ENCODE peak calls at places on chromosomes 11 and 22, in four cellular contexts. One of them, this sample, is unnamed.

GRCh38 chr11:125449586-125449985 is 46.5 kb downstream of the FEZ1 start:
- DNase-seq in mesenchymal stem cell: no peak
- DNase-seq in H9: no peak
- DNase-seq in H1: no peak
- DNase-seq in this sample: no peak

GRCh38 chr11:11468919-11469318 is 115.9 kb upstream of the CSNK2A3 start:
- DNase-seq in H9: no peak
- DNase-seq in H1: no peak
- DNase-seq in mesenchymal stem cell: peak; percentile 12
- DNase-seq in this sample: no peak

GRCh38 chr11:28674432-28675076 is 566.4 kb downstream of the METTL15 start:
- DNase-seq in mesenchymal stem cell: peak; percentile 65
- DNase-seq in H9: peak; percentile 51
- DNase-seq in H1: peak; percentile 10
- DNase-seq in this sample: peak; percentile 12

GRCh38 chr11:35919244-35919643 is 24.6 kb upstream of the LDLRAD3 start:
- DNase-seq in H9: no peak
- DNase-seq in H1: no peak
- DNase-seq in mesenchymal stem cell: no peak
- DNase-seq in this sample: peak; percentile 44

GRCh38 chr22:44190381-44190976 is 9.8 kb downstream of the PARVG start:
- DNase-seq in H9: no peak
- DNase-seq in mesenchymal stem cell: no peak
- DNase-seq in H1: no peak
- DNase-seq in this sample: no peak

GRCh38 chr11:6067502-6067901 is 36.9 kb upstream of the OR56A1 start:
- DNase-seq in mesenchymal stem cell: no peak
- DNase-seq in H9: no peak
- DNase-seq in H1: no peak
- DNase-seq in this sample: no peak

GRCh38 chr11:129115652-129116585 is 76.2 kb downstream of the ARHGAP32 start:
- DNase-seq in H1: no peak
- DNase-seq in mesenchymal stem cell: peak; percentile 85
- DNase-seq in H9: no peak
- DNase-seq in this sample: no peak

GRCh38 chr11:66272600-66272999 is 4.2 kb downstream of the RAB1B start:
- DNase-seq in H1: no peak
- DNase-seq in H9: no peak
- DNase-seq in mesenchymal stem cell: no peak
- DNase-seq in this sample: no peak

GRCh38 chr11:44024977-44025376 is 22.8 kb upstream of the ACCSL start:
- DNase-seq in H1: no peak
- DNase-seq in mesenchymal stem cell: no peak
- DNase-seq in H9: no peak
- DNase-seq in this sample: no peak

GRCh38 chr11:134275534-134276395 is at the start of gene GLB1L3:
- DNase-seq in H9: peak; percentile 53
- DNase-seq in H1: no peak
- DNase-seq in mesenchymal stem cell: peak; percentile 31
- DNase-seq in this sample: no peak

GRCh38 chr11:56988614-56989013 is at the start of gene OR5AK2:
- DNase-seq in H9: no peak
- DNase-seq in H1: no peak
- DNase-seq in mesenchymal stem cell: no peak
- DNase-seq in this sample: no peak

GRCh38 chr11:66880484-66881211 is 23.8 kb downstream of the LRFN4 start:
- DNase-seq in H1: no peak
- DNase-seq in H9: peak; percentile 62
- DNase-seq in mesenchymal stem cell: no peak
- DNase-seq in this sample: no peak

GRCh38 chr22:45720875-45721378 is 49.3 kb downstream of the ATXN10 start:
- DNase-seq in H9: no peak
- DNase-seq in mesenchymal stem cell: no peak
- DNase-seq in H1: no peak
- DNase-seq in this sample: no peak

GRCh38 chr11:94330789-94331188 is 26.4 kb downstream of the IZUMO1R start:
- DNase-seq in H9: no peak
- DNase-seq in mesenchymal stem cell: no peak
- DNase-seq in H1: no peak
- DNase-seq in this sample: no peak

GRCh38 chr22:46290121-46290842 is 6.4 kb upstream of the GTSE1 start:
- DNase-seq in H9: no peak
- DNase-seq in H1: no peak
- DNase-seq in mesenchymal stem cell: no peak
- DNase-seq in this sample: no peak

GRCh38 chr11:77207618-77208313 is 79.7 kb downstream of the MYO7A start:
- DNase-seq in H1: no peak
- DNase-seq in H9: no peak
- DNase-seq in mesenchymal stem cell: no peak
- DNase-seq in this sample: no peak

GRCh38 chr11:2771758-2772466 is 72.1 kb upstream of the KCNQ1OT1 start:
- DNase-seq in H1: no peak
- DNase-seq in H9: peak; percentile 20
- DNase-seq in mesenchymal stem cell: no peak
- DNase-seq in this sample: no peak

GRCh38 chr11:134339756-134340155 is 8.0 kb downstream of the GLB1L2 start:
- DNase-seq in H9: no peak
- DNase-seq in H1: no peak
- DNase-seq in mesenchymal stem cell: no peak
- DNase-seq in this sample: no peak

GRCh38 chr11:69518081-69518950 is 36.9 kb downstream of the LINC01488 start:
- DNase-seq in mesenchymal stem cell: no peak
- DNase-seq in H9: no peak
- DNase-seq in H1: no peak
- DNase-seq in this sample: no peak

GRCh38 chr11:925496-926301 is at the start of gene AP2A2:
- DNase-seq in H1: peak; percentile 43
- DNase-seq in mesenchymal stem cell: peak; percentile 86
- DNase-seq in H9: peak; percentile 86
- DNase-seq in this sample: peak; percentile 90

GRCh38 chr11:7490054-7490453 is 4.7 kb downstream of the OLFML1 start:
- DNase-seq in mesenchymal stem cell: peak; percentile 9
- DNase-seq in H9: no peak
- DNase-seq in H1: no peak
- DNase-seq in this sample: no peak

GRCh38 chr11:28077524-28077923 is 30.4 kb downstream of the KIF18A start:
- DNase-seq in H9: no peak
- DNase-seq in mesenchymal stem cell: no peak
- DNase-seq in H1: no peak
- DNase-seq in this sample: no peak

GRCh38 chr11:133995066-133995465 is 38.3 kb upstream of the IGSF9B start:
- DNase-seq in mesenchymal stem cell: no peak
- DNase-seq in H1: no peak
- DNase-seq in H9: no peak
- DNase-seq in this sample: no peak

GRCh38 chr22:38843716-38844660 is at the start of gene NPTXR:
- DNase-seq in mesenchymal stem cell: peak; percentile 63
- DNase-seq in H9: peak; percentile 64
- DNase-seq in H1: no peak
- DNase-seq in this sample: peak; percentile 54

GRCh38 chr11:47007579-47007978 is 71.0 kb downstream of the CSTPP1 start:
- DNase-seq in mesenchymal stem cell: peak; percentile 21
- DNase-seq in H1: no peak
- DNase-seq in H9: no peak
- DNase-seq in this sample: no peak

GRCh38 chr22:47417699-47418098 is 655.2 kb downstream of the TBC1D22A start:
- DNase-seq in H9: no peak
- DNase-seq in H1: no peak
- DNase-seq in mesenchymal stem cell: no peak
- DNase-seq in this sample: no peak

GRCh38 chr11:10693509-10694071 is at the start of gene IRAG1:
- DNase-seq in H9: no peak
- DNase-seq in H1: no peak
- DNase-seq in mesenchymal stem cell: peak; percentile 74
- DNase-seq in this sample: no peak

DNA sequence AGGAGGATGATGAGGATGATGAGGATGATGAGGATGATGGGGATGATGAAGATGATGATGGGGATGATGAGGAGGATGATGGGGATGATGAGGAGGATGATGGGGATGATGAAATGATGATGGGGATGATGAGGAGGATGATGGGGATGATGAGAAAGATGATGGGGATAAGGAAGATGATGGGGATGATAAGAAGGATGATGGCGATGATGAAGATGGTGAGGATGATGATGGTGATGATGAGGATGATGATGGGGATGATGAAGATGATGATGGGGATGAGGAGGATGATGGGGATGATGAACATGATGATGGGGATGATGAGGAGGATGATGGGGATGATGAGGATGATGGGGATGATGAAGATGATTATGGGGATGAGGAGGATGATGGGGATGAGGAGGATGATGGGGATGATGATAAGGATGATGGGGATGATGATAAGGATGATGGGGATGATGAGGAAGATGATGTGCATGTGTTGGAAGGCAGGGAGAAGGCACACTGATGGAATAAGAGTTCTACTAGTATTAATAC is 78.9 kb upstream of the MTMR2 start:
- DNase-seq in H1: no peak
- DNase-seq in mesenchymal stem cell: no peak
- DNase-seq in H9: no peak
- DNase-seq in this sample: no peak
- H2BK15ac ChIP-seq in H1: no peak overlapping the region
- H2BK15ac ChIP-seq in mesenchymal stem cell: no peak overlapping the region
- H2BK15ac ChIP-seq in H9: no peak overlapping the region
- H2BK15ac ChIP-seq in this sample: no peak overlapping the region

GRCh38 chr22:32775957-32776356 is 25.5 kb upstream of the TIMP3 start:
- DNase-seq in H9: no peak
- DNase-seq in H1: no peak
- DNase-seq in mesenchymal stem cell: no peak
- DNase-seq in this sample: no peak

GRCh38 chr22:32780726-32781310 is 20.7 kb upstream of the TIMP3 start:
- DNase-seq in H9: no peak
- DNase-seq in H1: no peak
- DNase-seq in mesenchymal stem cell: no peak
- DNase-seq in this sample: no peak

GRCh38 chr22:32776397-32776796 is 25.1 kb upstream of the TIMP3 start:
- DNase-seq in H1: no peak
- DNase-seq in H9: no peak
- DNase-seq in mesenchymal stem cell: no peak
- DNase-seq in this sample: no peak

GRCh38 chr22:32777997-32778396 is 23.5 kb upstream of the TIMP3 start:
- DNase-seq in H1: no peak
- DNase-seq in mesenchymal stem cell: no peak
- DNase-seq in H9: no peak
- DNase-seq in this sample: no peak

GRCh38 chr22:32776800-32777199 is 24.7 kb upstream of the TIMP3 start:
- DNase-seq in H1: no peak
- DNase-seq in mesenchymal stem cell: no peak
- DNase-seq in H9: no peak
- DNase-seq in this sample: no peak
- H2BK12ac ChIP-seq in H1: no peak overlapping the region
- H2BK12ac ChIP-seq in mesenchymal stem cell: no peak overlapping the region
- H2BK12ac ChIP-seq in H9: no peak overlapping the region
- H2BK12ac ChIP-seq in this sample: no peak overlapping the region

GRCh38 chr11:132050577-132051180 is 680.3 kb downstream of the NTM start:
- DNase-seq in H1: no peak
- DNase-seq in H9: no peak
- DNase-seq in mesenchymal stem cell: no peak
- DNase-seq in this sample: no peak

GRCh38 chr11:132052904-132053303 is 682.5 kb downstream of the NTM start:
- DNase-seq in H1: no peak
- DNase-seq in H9: no peak
- DNase-seq in mesenchymal stem cell: no peak
- DNase-seq in this sample: no peak

GRCh38 chr11:132050081-132050480 is 679.7 kb downstream of the NTM start:
- DNase-seq in H9: no peak
- DNase-seq in mesenchymal stem cell: no peak
- DNase-seq in H1: no peak
- DNase-seq in this sample: no peak

GRCh38 chr11:132049205-132049604 is 678.8 kb downstream of the NTM start:
- DNase-seq in H1: no peak
- DNase-seq in H9: no peak
- DNase-seq in mesenchymal stem cell: no peak
- DNase-seq in this sample: no peak

DNA sequence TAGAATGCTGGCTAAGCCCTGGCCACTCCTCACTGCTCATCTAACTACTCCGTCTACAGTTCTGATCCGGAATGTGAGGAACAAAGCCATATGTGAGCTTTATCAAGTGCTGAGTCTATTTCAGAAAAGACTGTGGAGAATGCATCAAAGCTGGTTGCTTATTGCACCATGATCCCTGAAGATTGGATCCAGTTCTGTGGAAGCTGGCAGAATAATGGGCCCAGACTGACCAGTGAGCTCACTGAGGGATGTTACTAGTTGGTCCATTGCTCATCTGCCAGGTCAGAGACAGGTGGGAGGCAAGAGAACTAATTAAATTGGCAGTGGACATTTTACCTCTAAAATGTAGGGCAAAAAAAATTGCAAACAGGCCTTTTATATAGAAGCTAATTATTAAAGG is 681.3 kb downstream of the NTM start:
- DNase-seq in mesenchymal stem cell: no peak
- DNase-seq in H9: no peak
- DNase-seq in H1: no peak
- DNase-seq in this sample: no peak
- H2BK15ac ChIP-seq in mesenchymal stem cell: no peak overlapping the region
- H2BK15ac ChIP-seq in H9: no peak overlapping the region
- H2BK15ac ChIP-seq in H1: no peak overlapping the region
- H2BK15ac ChIP-seq in this sample: no peak overlapping the region

GRCh38 chr11:117096973-117097566 is 1.2 kb downstream of the SIK3 start:
- DNase-seq in H1: no peak
- DNase-seq in H9: no peak
- DNase-seq in mesenchymal stem cell: peak; percentile 21
- DNase-seq in this sample: no peak

GRCh38 chr11:117098269-117099231 is at the start of gene SIK3:
- DNase-seq in H1: peak; percentile 43
- DNase-seq in H9: peak; percentile 90
- DNase-seq in mesenchymal stem cell: peak; percentile 92
- DNase-seq in this sample: peak; percentile 85

GRCh38 chr11:117096140-117096972 is 1.9 kb downstream of the SIK3 start:
- DNase-seq in mesenchymal stem cell: peak; percentile 50
- DNase-seq in H9: peak; percentile 70
- DNase-seq in H1: peak; percentile 21
- DNase-seq in this sample: no peak

GRCh38 chr11:117099681-117100080 is 1.5 kb upstream of the SIK3 start:
- DNase-seq in H9: no peak
- DNase-seq in H1: no peak
- DNase-seq in mesenchymal stem cell: no peak
- DNase-seq in this sample: no peak

DNA sequence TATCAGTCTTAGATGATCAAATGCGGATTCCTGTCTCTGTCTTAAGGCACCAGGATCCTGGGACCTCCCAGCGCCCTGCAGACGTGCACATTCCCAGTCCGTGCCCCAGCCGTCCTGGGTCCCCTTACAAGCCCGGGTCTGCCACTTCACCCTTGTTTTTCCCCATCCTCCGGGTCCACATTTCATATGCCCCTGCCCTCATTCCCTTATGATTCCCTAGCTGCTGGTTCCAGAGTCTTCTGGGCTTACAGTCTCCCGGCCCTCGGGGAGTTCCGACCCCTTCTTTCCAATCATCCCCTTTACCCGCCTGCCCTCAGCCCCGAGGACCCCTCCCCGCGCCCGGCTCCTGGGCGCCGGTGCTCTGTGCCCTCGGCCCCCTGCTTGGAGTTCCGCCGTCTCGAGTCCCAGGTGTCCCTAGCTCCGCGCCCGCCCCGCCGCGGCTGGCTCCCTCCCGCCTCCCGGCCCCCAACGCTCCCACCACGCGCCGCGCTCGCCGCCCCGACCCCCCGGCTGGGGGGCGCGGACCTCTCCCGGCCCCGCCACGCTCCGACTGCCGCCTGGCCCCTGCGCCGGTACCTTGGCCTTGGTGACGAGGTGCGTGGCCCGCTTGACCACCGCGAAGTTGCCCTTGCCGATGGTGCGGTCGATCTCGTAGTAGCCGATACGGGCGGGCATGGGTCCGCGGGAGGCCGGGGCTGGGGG is 510 bp downstream of the SIK3 start:
- DNase-seq in H9: peak; percentile 49
- DNase-seq in H1: no peak
- DNase-seq in mesenchymal stem cell: peak; percentile 43
- DNase-seq in this sample: no peak
- H2BK12ac ChIP-seq in H9: no peak overlapping the region
- H2BK12ac ChIP-seq in H1: peak overlapping the region; percentile 55
- H2BK12ac ChIP-seq in mesenchymal stem cell: peak overlapping the region; percentile 98
- H2BK12ac ChIP-seq in this sample: peak overlapping the region; percentile 67